ENCODE peak calls at places on chromosome 3, in seven cellular contexts. One of them, this sample, is unnamed.

GRCh38 chr3:156599475-156599874 is 44.6 kb upstream of the SSR3 start:
- DNase-seq in heart left ventricle: no peak
- DNase-seq in neural progenitor cell: peak; percentile 7
- DNase-seq in transverse colon: no peak
- DNase-seq in tibial artery: no peak
- DNase-seq in astrocyte: no peak
- DNase-seq in BJ: no peak
- DNase-seq in this sample: no peak

GRCh38 chr3:182936239-182936946 is 43.9 kb downstream of the DCUN1D1 start:
- DNase-seq in heart left ventricle: no peak
- DNase-seq in neural progenitor cell: no peak
- DNase-seq in transverse colon: no peak
- DNase-seq in tibial artery: no peak
- DNase-seq in astrocyte: no peak
- DNase-seq in BJ: no peak
- DNase-seq in this sample: no peak

GRCh38 chr3:155131104-155131503 is 51.0 kb downstream of the MME start:
- DNase-seq in heart left ventricle: no peak
- DNase-seq in neural progenitor cell: no peak
- DNase-seq in transverse colon: no peak
- DNase-seq in tibial artery: no peak
- DNase-seq in astrocyte: peak; percentile 44
- DNase-seq in BJ: no peak
- DNase-seq in this sample: peak; percentile 94

GRCh38 chr3:99842826-99843589 is 25.3 kb downstream of the CMSS1 start:
- DNase-seq in heart left ventricle: no peak
- DNase-seq in neural progenitor cell: peak; percentile 41
- DNase-seq in transverse colon: no peak
- DNase-seq in tibial artery: no peak
- DNase-seq in astrocyte: peak; percentile 54
- DNase-seq in BJ: no peak
- DNase-seq in this sample: peak; percentile 40

GRCh38 chr3:72274511-72275295 is 489.8 kb upstream of the PROK2 start:
- DNase-seq in heart left ventricle: peak; percentile 54
- DNase-seq in neural progenitor cell: no peak
- DNase-seq in transverse colon: peak; percentile 74
- DNase-seq in tibial artery: peak; percentile 73
- DNase-seq in astrocyte: peak; percentile 71
- DNase-seq in BJ: peak; percentile 54
- DNase-seq in this sample: no peak

GRCh38 chr3:10614160-10614559 is 108.8 kb upstream of the ATP2B2 start:
- DNase-seq in heart left ventricle: no peak
- DNase-seq in neural progenitor cell: no peak
- DNase-seq in transverse colon: no peak
- DNase-seq in tibial artery: no peak
- DNase-seq in astrocyte: no peak
- DNase-seq in BJ: no peak
- DNase-seq in this sample: no peak

GRCh38 chr3:52860424-52860768 is 25.6 kb upstream of the MUSTN1 start:
- DNase-seq in heart left ventricle: no peak
- DNase-seq in neural progenitor cell: no peak
- DNase-seq in transverse colon: no peak
- DNase-seq in tibial artery: no peak
- DNase-seq in astrocyte: no peak
- DNase-seq in BJ: no peak
- DNase-seq in this sample: no peak

GRCh38 chr3:154779571-154779970 is 300.5 kb upstream of the MME start:
- DNase-seq in heart left ventricle: no peak
- DNase-seq in neural progenitor cell: no peak
- DNase-seq in transverse colon: no peak
- DNase-seq in tibial artery: no peak
- DNase-seq in astrocyte: peak; percentile 66
- DNase-seq in BJ: no peak
- DNase-seq in this sample: peak; percentile 72

GRCh38 chr3:102129774-102130608 is 280.7 kb downstream of the NFKBIZ start:
- DNase-seq in heart left ventricle: peak; percentile 26
- DNase-seq in neural progenitor cell: no peak
- DNase-seq in transverse colon: no peak
- DNase-seq in tibial artery: peak; percentile 83
- DNase-seq in astrocyte: peak; percentile 72
- DNase-seq in BJ: peak; percentile 26
- DNase-seq in this sample: peak; percentile 93

GRCh38 chr3:17039579-17039978 is 154.8 kb downstream of the PLCL2 start:
- DNase-seq in heart left ventricle: no peak
- DNase-seq in neural progenitor cell: no peak
- DNase-seq in transverse colon: no peak
- DNase-seq in tibial artery: no peak
- DNase-seq in astrocyte: peak; percentile 96
- DNase-seq in BJ: peak; percentile 79
- DNase-seq in this sample: peak; percentile 92

GRCh38 chr3:183698318-183698731 is 728 bp downstream of the YEATS2 start:
- DNase-seq in heart left ventricle: peak; percentile 35
- DNase-seq in neural progenitor cell: peak; percentile 65
- DNase-seq in transverse colon: peak; percentile 25
- DNase-seq in tibial artery: no peak
- DNase-seq in astrocyte: peak; percentile 30
- DNase-seq in BJ: no peak
- DNase-seq in this sample: peak; percentile 35

DNA sequence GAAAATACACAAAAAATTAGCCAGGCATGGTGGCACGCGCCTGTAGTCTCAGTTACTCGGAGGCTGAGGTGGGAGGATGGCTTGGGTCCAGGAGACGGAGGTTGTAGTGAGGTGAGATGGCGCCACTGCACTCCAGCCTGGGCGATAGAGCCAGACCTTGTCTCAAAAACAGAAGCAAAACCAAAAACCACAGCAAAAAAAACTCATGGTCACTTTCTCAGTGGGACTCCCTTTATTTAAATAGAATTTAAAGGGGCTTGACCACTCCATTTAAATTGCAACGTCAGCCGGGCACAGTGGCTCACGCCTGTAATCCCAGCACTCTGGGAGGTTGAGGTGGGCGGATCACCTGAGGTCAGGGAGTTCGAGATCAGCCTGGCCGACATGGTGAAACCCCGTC is 32.8 kb downstream of the ARHGAP31 start:
- DNase-seq in heart left ventricle: no peak
- DNase-seq in neural progenitor cell: no peak
- DNase-seq in transverse colon: no peak
- DNase-seq in tibial artery: no peak
- DNase-seq in astrocyte: no peak
- DNase-seq in BJ: no peak
- DNase-seq in this sample: no peak
- H3K36me3 ChIP-seq in heart left ventricle: peaks cover 12% of the 10 kb centered on the region
- H3K36me3 ChIP-seq in neural progenitor cell: no peaks in the 10 kb centered on the region
- H3K36me3 ChIP-seq in transverse colon: no peaks in the 10 kb centered on the region
- H3K36me3 ChIP-seq in tibial artery: no peaks in the 10 kb centered on the region
- H3K36me3 ChIP-seq in astrocyte: peaks cover 5% of the 10 kb centered on the region
- H3K36me3 ChIP-seq in BJ: no peaks in the 10 kb centered on the region
- H3K36me3 ChIP-seq in this sample: no peaks in the 10 kb centered on the region

DNA sequence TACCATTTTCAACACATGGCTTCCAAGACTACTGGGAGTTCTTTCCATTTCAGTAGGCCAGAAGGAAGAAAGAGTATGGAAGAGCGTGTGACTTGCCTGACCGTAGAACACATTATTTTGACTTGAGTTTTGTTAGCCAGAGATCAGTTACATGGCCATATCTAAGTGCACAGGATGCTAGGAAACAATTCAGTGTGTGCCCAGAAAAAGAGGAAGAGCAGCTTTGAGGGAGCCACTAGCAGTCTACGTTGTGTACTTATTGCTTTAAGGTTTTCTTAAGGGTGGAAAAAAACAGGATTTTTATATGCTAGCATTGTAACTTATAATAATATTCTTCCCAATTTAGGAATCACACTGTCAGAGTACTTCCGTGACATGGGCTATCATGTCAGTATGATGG is 44.1 kb upstream of the GRAMD1C start:
- DNase-seq in heart left ventricle: no peak
- DNase-seq in neural progenitor cell: no peak
- DNase-seq in transverse colon: no peak
- DNase-seq in tibial artery: no peak
- DNase-seq in astrocyte: no peak
- DNase-seq in BJ: no peak
- DNase-seq in this sample: no peak
- H3K36me3 ChIP-seq in heart left ventricle: peaks cover 97% of the 10 kb centered on the region
- H3K36me3 ChIP-seq in neural progenitor cell: peaks cover 4% of the 10 kb centered on the region
- H3K36me3 ChIP-seq in transverse colon: no peaks in the 10 kb centered on the region
- H3K36me3 ChIP-seq in tibial artery: peaks cover 59% of the 10 kb centered on the region
- H3K36me3 ChIP-seq in astrocyte: peaks cover 13% of the 10 kb centered on the region
- H3K36me3 ChIP-seq in BJ: no peaks in the 10 kb centered on the region
- H3K36me3 ChIP-seq in this sample: peaks cover 23% of the 10 kb centered on the region

DNA sequence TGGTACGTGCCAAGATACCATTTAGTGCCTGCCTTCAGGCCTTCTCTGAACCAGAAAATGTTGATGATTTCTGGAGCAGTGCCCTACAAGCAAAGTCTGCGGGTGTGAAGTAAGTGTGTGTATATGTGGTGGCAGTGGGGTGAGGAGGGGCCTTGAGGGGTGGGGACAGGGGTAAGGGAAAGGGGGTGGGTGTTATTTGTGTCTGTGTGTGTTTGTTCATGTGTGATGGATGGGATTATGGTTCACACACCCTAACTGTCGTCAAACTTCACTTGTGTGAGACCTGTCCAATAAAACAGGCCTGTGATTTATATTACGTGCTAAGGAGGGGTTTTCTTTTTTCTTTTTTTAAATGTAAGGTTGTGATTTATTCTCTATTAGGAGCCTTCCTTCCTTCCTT is 92.3 kb downstream of the USP13 start:
- DNase-seq in heart left ventricle: no peak
- DNase-seq in neural progenitor cell: no peak
- DNase-seq in transverse colon: no peak
- DNase-seq in tibial artery: no peak
- DNase-seq in astrocyte: no peak
- DNase-seq in BJ: no peak
- DNase-seq in this sample: no peak
- H3K36me3 ChIP-seq in heart left ventricle: peaks cover 40% of the 10 kb centered on the region
- H3K36me3 ChIP-seq in neural progenitor cell: no peaks in the 10 kb centered on the region
- H3K36me3 ChIP-seq in transverse colon: no peaks in the 10 kb centered on the region
- H3K36me3 ChIP-seq in tibial artery: peaks cover 46% of the 10 kb centered on the region
- H3K36me3 ChIP-seq in astrocyte: peaks cover 8% of the 10 kb centered on the region
- H3K36me3 ChIP-seq in BJ: no peaks in the 10 kb centered on the region
- H3K36me3 ChIP-seq in this sample: peaks cover 2% of the 10 kb centered on the region

DNA sequence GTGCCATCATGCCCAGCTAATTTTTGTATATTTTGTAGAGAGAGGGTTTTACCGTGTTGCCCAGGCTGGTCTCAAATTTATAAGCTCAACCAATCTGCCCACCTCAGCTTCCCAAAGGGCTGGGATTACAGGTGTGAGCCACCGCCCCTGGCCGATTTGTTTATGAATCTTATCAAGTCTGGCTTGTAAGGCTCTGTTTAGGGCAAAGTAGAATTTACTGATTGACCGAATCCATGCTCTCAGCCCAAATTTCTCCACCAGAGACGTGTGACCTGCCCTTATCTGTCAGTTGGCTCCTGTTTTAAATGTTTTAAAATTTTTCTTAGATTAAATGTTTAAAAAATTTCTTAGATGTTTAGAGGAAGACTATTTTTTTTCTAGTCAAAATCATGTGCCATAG is 19.5 kb downstream of the RAD54L2 start:
- DNase-seq in heart left ventricle: no peak
- DNase-seq in neural progenitor cell: no peak
- DNase-seq in transverse colon: no peak
- DNase-seq in tibial artery: no peak
- DNase-seq in astrocyte: no peak
- DNase-seq in BJ: no peak
- DNase-seq in this sample: no peak
- H3K36me3 ChIP-seq in heart left ventricle: peaks cover 29% of the 10 kb centered on the region
- H3K36me3 ChIP-seq in neural progenitor cell: no peaks in the 10 kb centered on the region
- H3K36me3 ChIP-seq in transverse colon: no peaks in the 10 kb centered on the region
- H3K36me3 ChIP-seq in tibial artery: peaks cover 18% of the 10 kb centered on the region
- H3K36me3 ChIP-seq in astrocyte: peaks cover 4% of the 10 kb centered on the region
- H3K36me3 ChIP-seq in BJ: peaks cover 4% of the 10 kb centered on the region
- H3K36me3 ChIP-seq in this sample: peaks cover 5% of the 10 kb centered on the region

DNA sequence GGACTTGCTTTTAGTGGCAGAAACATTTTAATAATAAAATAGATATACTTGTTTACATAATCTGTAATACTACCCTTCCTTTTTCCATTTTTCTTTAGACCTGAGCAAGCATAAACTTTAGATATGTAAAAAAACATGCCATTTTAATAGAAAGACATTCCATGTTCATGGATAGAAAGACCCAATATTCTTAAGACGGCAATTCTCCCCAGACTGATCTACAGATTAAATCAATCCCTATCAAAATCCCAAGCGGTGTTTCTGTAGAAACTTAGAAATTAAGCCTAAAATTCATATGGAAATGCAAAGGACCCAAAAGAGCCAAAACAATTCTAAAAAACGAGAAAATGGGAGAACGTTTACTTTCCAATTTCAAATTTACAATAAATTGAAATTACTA is 11.6 kb downstream of the MRPS25 start:
- DNase-seq in heart left ventricle: no peak
- DNase-seq in neural progenitor cell: no peak
- DNase-seq in transverse colon: no peak
- DNase-seq in tibial artery: no peak
- DNase-seq in astrocyte: no peak
- DNase-seq in BJ: no peak
- DNase-seq in this sample: no peak
- H3K36me3 ChIP-seq in heart left ventricle: peaks cover 69% of the 10 kb centered on the region
- H3K36me3 ChIP-seq in neural progenitor cell: peaks cover under 1% of the 10 kb centered on the region
- H3K36me3 ChIP-seq in transverse colon: no peaks in the 10 kb centered on the region
- H3K36me3 ChIP-seq in tibial artery: peaks cover 73% of the 10 kb centered on the region
- H3K36me3 ChIP-seq in astrocyte: peaks cover 28% of the 10 kb centered on the region
- H3K36me3 ChIP-seq in BJ: peaks cover 14% of the 10 kb centered on the region
- H3K36me3 ChIP-seq in this sample: peaks cover 39% of the 10 kb centered on the region

DNA sequence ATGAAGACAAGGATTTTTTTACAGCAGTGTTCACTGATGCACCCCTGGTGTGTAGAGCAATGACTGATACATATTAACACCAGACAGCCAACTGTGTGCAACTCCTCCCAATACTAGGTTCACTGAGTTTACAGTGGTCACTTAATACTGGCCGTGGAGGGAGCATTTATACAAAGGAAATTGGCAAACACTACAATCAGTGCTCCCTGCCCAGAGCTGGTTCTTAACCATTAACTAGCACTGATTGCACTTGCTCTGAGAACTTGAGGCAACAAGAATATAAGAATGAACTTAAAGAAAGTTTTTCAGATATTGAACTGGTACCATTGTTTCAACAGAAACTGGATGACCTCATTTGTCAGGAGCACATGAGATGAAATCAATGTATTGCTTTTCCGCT is 110.6 kb downstream of the MAGI1 start:
- DNase-seq in heart left ventricle: no peak
- DNase-seq in neural progenitor cell: no peak
- DNase-seq in transverse colon: no peak
- DNase-seq in tibial artery: no peak
- DNase-seq in astrocyte: no peak
- DNase-seq in BJ: no peak
- DNase-seq in this sample: no peak
- H3K36me3 ChIP-seq in heart left ventricle: no peaks in the 10 kb centered on the region
- H3K36me3 ChIP-seq in neural progenitor cell: no peaks in the 10 kb centered on the region
- H3K36me3 ChIP-seq in transverse colon: no peaks in the 10 kb centered on the region
- H3K36me3 ChIP-seq in tibial artery: no peaks in the 10 kb centered on the region
- H3K36me3 ChIP-seq in astrocyte: no peaks in the 10 kb centered on the region
- H3K36me3 ChIP-seq in BJ: no peaks in the 10 kb centered on the region
- H3K36me3 ChIP-seq in this sample: no peaks in the 10 kb centered on the region

GRCh38 chr3:196399485-196399945 is 32.7 kb downstream of the UBXN7 start:
- DNase-seq in heart left ventricle: no peak
- DNase-seq in neural progenitor cell: no peak
- DNase-seq in transverse colon: no peak
- DNase-seq in tibial artery: no peak
- DNase-seq in astrocyte: peak; percentile 71
- DNase-seq in BJ: peak; percentile 9
- DNase-seq in this sample: peak; percentile 29
- H3K36me3 ChIP-seq in heart left ventricle: peaks cover 74% of the 10 kb centered on the region
- H3K36me3 ChIP-seq in neural progenitor cell: peaks cover 17% of the 10 kb centered on the region
- H3K36me3 ChIP-seq in transverse colon: no peaks in the 10 kb centered on the region
- H3K36me3 ChIP-seq in tibial artery: peaks cover 52% of the 10 kb centered on the region
- H3K36me3 ChIP-seq in astrocyte: peaks cover 4% of the 10 kb centered on the region
- H3K36me3 ChIP-seq in BJ: peaks cover 9% of the 10 kb centered on the region
- H3K36me3 ChIP-seq in this sample: peaks cover 4% of the 10 kb centered on the region